ENCODE peak calls at places on chromosomes 16 and 17, in seven cellular contexts. V is CD4-positive, alpha-beta memory T cell; T is type B pancreatic cell; I is GM20000; R is amniotic stem cell; U is Calu3; A is NCI-H2081. E is an unnamed sample.

GRCh38 chr17:47697948-47698711 is 4.2 kb downstream of the TBKBP1 start:
- DNase-seq in V (no peak), T (no peak), I (peak), R (no peak), U (no peak), A (no peak), E (no peak)

GRCh38 chr17:20184977-20185619 is 175.9 kb downstream of the SPECC1 start:
- DNase-seq in V (no peak), T (no peak), I (no peak), R (no peak), U (no peak), A (no peak), E (no peak)

GRCh38 chr16:55703003-55704001 is 47.5 kb downstream of the SLC6A2 start:
- DNase-seq in V (peak), T (no peak), I (peak), R (peak), U (peak), A (peak), E (peak)

GRCh38 chr17:72107100-72107499 is 13.7 kb upstream of the SOX9 start:
- DNase-seq in V (no peak), T (no peak), I (no peak), R (no peak), U (no peak), A (no peak), E (no peak)

GRCh38 chr17:21842332-21843317 is 150.3 kb downstream of the KCNJ18 start:
- DNase-seq in V (no peak), T (no peak), I (no peak), R (no peak), U (no peak), A (no peak), E (no peak)

GRCh38 chr17:38660097-38661026 is 14.4 kb downstream of the EPOP start:
- DNase-seq in V (no peak), T (no peak), I (no peak), R (no peak), U (no peak), A (no peak), E (no peak)

GRCh38 chr17:61139219-61139618 is 260.4 kb upstream of the TBX2 start:
- DNase-seq in V (peak), T (no peak), I (peak), R (no peak), U (no peak), A (no peak), E (no peak)

GRCh38 chr17:596287-596686 is 118.4 kb downstream of the VPS53 start:
- DNase-seq in V (no peak), T (no peak), I (no peak), R (no peak), U (peak), A (no peak), E (no peak)

GRCh38 chr17:30376621-30377452 is 1.9 kb upstream of the CPD start:
- DNase-seq in V (no peak), T (no peak), I (peak), R (peak), U (peak), A (peak), E (peak)

GRCh38 chr17:29076722-29077121 is 33.8 kb downstream of the PIPOX start:
- DNase-seq in V (no peak), T (no peak), I (no peak), R (no peak), U (no peak), A (no peak), E (no peak)

E was measured in COR-L47.